ENCODE peak calls at places on chromosomes 11 and 22, in four cellular contexts. V is AG04450, J is fibroblast of pulmonary artery, R is PC-9. Z is an unnamed sample.

GRCh38 chr11:113382121-113382520 is 5.5 kb upstream of the ANKK1 start:
- DNase-seq in V (no peak), J (no peak), R (no peak), Z (no peak)

GRCh38 chr11:118095493-118095892 is 8.7 kb upstream of the SMIM35 start:
- DNase-seq in V (no peak), J (no peak), R (peak; percentile 35), Z (no peak)

GRCh38 chr11:121476379-121477032 is 23.7 kb upstream of the SORL1-AS1 start:
- DNase-seq in V (no peak), J (no peak), R (peak; percentile 58), Z (no peak)

GRCh38 chr11:2581931-2582435 is 117.8 kb downstream of the KCNQ1OT1 start:
- DNase-seq in V (no peak), J (no peak), R (no peak), Z (no peak)

GRCh38 chr11:86484795-86485166 is 110.1 kb downstream of the CCDC81 start:
- DNase-seq in V (no peak), J (no peak), R (no peak), Z (no peak)

GRCh38 chr11:65489061-65489705 is 9.7 kb upstream of the MALAT1 start:
- DNase-seq in V (no peak), J (peak; percentile 87), R (peak; percentile 64), Z (no peak)

GRCh38 chr22:20268350-20269012 is 363 bp upstream of the RTN4R start:
- DNase-seq in V (no peak), J (peak; percentile 35), R (no peak), Z (peak; percentile 44)

GRCh38 chr22:48902001-48902869 is 925.4 kb downstream of the BRD1 start:
- DNase-seq in V (no peak), J (no peak), R (no peak), Z (no peak)

GRCh38 chr11:12598330-12599256 is 75.6 kb upstream of the TEAD1 start:
- DNase-seq in V (no peak), J (peak; percentile 24), R (no peak), Z (no peak)

GRCh38 chr11:10304495-10305261 is at the start of gene ADM:
- DNase-seq in V (peak; percentile 90), J (peak; percentile 94), R (peak; percentile 78), Z (peak; percentile 58)

GRCh38 chr11:93648168-93648567 is 13.3 kb upstream of the CEP295 start:
- DNase-seq in V (no peak), J (peak; percentile 39), R (no peak), Z (peak; percentile 46)

GRCh38 chr22:42813501-42813900 is 43.6 kb downstream of the ARFGAP3 start:
- DNase-seq in V (no peak), J (no peak), R (no peak), Z (no peak)

GRCh38 chr11:93054881-93055280 is 85.4 kb downstream of the MTNR1B start:
- DNase-seq in V (peak; percentile 91), J (peak; percentile 89), R (peak; percentile 92), Z (peak; percentile 38)

GRCh38 chr22:33913188-33913587 is 7.1 kb downstream of the LARGE1 start:
- DNase-seq in V (no peak), J (no peak), R (no peak), Z (no peak)

GRCh38 chr11:69411257-69411924 is 70.1 kb upstream of the LINC01488 start:
- DNase-seq in V (no peak), J (no peak), R (no peak), Z (no peak)

GRCh38 chr11:96391698-96392307 is 2.0 kb downstream of the JRKL start:
- DNase-seq in V (no peak), J (peak; percentile 7), R (no peak), Z (no peak)

GRCh38 chr11:116062129-116062525 is 557.9 kb upstream of the CADM1 start:
- DNase-seq in V (no peak), J (no peak), R (no peak), Z (no peak)

GRCh38 chr11:131987703-131988102 is 617.3 kb downstream of the NTM start:
- DNase-seq in V (no peak), J (no peak), R (no peak), Z (no peak)

GRCh38 chr11:111310723-111311122 is 12.4 kb downstream of the POU2AF3 start:
- DNase-seq in V (no peak), J (no peak), R (no peak), Z (no peak)

GRCh38 chr11:32781721-32782120 is 12.7 kb downstream of the CCDC73 start:
- DNase-seq in V (no peak), J (no peak), R (no peak), Z (no peak)

GRCh38 chr22:38873469-38874411 is 1.7 kb upstream of the CBX6 start:
- DNase-seq in V (no peak), J (no peak), R (peak; percentile 99), Z (peak; percentile 87)

GRCh38 chr11:60970369-60970774 is 1.1 kb upstream of the CD6 start:
- DNase-seq in V (no peak), J (peak; percentile 48), R (no peak), Z (peak; percentile 77)

GRCh38 chr11:78228467-78228866 is 39.7 kb downstream of the USP35 start:
- DNase-seq in V (peak; percentile 15), J (peak; percentile 75), R (peak; percentile 64), Z (peak; percentile 80)

GRCh38 chr22:31618057-31618456 is 44.0 kb downstream of the PISD start:
- DNase-seq in V (no peak), J (no peak), R (no peak), Z (no peak)

GRCh38 chr11:10351768-10352641 is 47.1 kb downstream of the ADM start:
- DNase-seq in V (peak; percentile 80), J (peak; percentile 92), R (peak; percentile 92), Z (no peak)

GRCh38 chr11:6472934-6473333 is 807 bp downstream of the TRIM3 start:
- DNase-seq in V (no peak), J (no peak), R (no peak), Z (no peak)

GRCh38 chr22:43017525-43018290 is 2.8 kb upstream of the PACSIN2 start:
- DNase-seq in V (no peak), J (no peak), R (no peak), Z (no peak)

GRCh38 chr22:42811510-42811909 is 45.6 kb downstream of the ARFGAP3 start:
- DNase-seq in V (no peak), J (no peak), R (no peak), Z (no peak)

GRCh38 chr22:30694171-30694637 is 470 bp upstream of the OSBP2 start:
- DNase-seq in V (peak; percentile 2), J (no peak), R (peak; percentile 59), Z (peak; percentile 62)

GRCh38 chr22:23088199-23088604 is 17.9 kb downstream of the GNAZ start:
- DNase-seq in V (no peak), J (no peak), R (no peak), Z (no peak)

GRCh38 chr22:23085351-23085671 is 15.0 kb downstream of the GNAZ start:
- DNase-seq in V (no peak), J (no peak), R (no peak), Z (no peak)

GRCh38 chr22:23085785-23086184 is 15.5 kb downstream of the GNAZ start:
- DNase-seq in V (no peak), J (no peak), R (no peak), Z (no peak)

GRCh38 chr22:23086263-23086662 is 15.9 kb downstream of the GNAZ start:
- DNase-seq in V (no peak), J (no peak), R (no peak), Z (no peak)

GRCh38 chr22:23086787-23087186 is 16.5 kb downstream of the GNAZ start:
- DNase-seq in V (no peak), J (no peak), R (no peak), Z (no peak)
- TF ChIP-seq CTCF in V (no peak), J (no peak), R (no peak), Z (no peak)

GRCh38 chr22:29481265-29482000 is 1.4 kb downstream of the NEFH start:
- DNase-seq in V (no peak), J (peak; percentile 16), R (no peak), Z (no peak)
- H3K4me3 ChIP-seq in V (peak overlapping the region; percentile 41), J (peak overlapping the region; percentile 40), R (peak overlapping the region; percentile 50), Z (no peak overlapping the region)

GRCh38 chr22:27823221-27823620 is 21.7 kb upstream of the MN1 start:
- DNase-seq in V (no peak), J (no peak), R (no peak), Z (no peak)

GRCh38 chr22:27820896-27821866 is 19.6 kb upstream of the MN1 start:
- DNase-seq in V (no peak), J (no peak), R (no peak), Z (no peak)

GRCh38 chr22:27828214-27828587 is 26.6 kb upstream of the MN1 start:
- DNase-seq in V (no peak), J (no peak), R (no peak), Z (no peak)

GRCh38 chr22:27827586-27828213 is 26.1 kb upstream of the MN1 start:
- DNase-seq in V (no peak), J (no peak), R (no peak), Z (no peak)

GRCh38 chr22:27825174-27825573 is 23.6 kb upstream of the MN1 start:
- DNase-seq in V (no peak), J (no peak), R (no peak), Z (peak; percentile 26)
- TF ChIP-seq CTCF in V (no peak), J (peak; percentile 24), R (peak; percentile 56), Z (peak; percentile 33)

DNA sequence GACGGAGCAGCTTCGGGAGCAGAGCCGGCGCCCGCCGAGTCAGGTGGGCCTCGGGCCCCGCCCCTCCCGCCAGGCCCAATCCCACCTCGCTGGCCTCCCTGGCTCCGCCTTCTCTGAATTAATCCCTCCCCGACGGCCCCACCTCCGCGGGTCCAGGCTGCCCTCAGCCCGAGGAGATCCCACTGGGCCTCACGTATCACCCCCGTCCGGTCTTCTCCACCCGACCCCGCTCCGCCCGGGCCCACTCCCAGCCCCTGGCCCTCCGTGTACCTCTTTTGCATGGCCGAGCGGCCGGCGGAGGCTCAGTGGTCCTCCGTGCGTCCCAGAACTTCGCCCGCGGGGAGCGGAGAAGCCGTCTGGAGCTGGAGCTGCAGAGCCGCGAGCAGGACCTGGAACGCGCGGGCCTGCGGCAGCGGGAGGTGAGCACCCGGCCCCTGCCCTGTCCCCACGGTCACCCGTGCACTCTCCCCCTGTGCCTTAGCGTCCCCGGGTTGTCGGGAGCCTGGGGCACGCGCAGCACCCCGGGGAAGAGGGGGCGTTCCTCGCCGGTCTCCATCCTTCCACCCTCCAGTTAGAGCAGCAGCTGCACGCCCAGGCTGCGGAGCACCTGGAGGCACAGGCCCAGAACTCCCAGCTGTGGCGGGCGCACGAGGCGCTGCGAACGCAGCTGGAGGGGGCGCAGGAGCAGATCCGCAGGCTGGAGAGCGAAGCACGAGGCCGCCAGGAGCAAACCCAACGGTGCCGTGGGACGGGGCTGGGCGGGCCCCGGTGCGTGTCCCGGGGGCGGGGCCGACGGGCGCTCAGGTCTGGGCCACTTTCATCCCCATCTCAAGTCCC is 2.2 kb upstream of the CD151 start:
- DNase-seq in V (no peak), J (peak; percentile 57), R (no peak), Z (peak; percentile 66)
- H3K4me3 ChIP-seq in V (peak overlapping the region; percentile 34), J (peak overlapping the region; percentile 30), R (no peak overlapping the region), Z (peak overlapping the region; percentile 16)

Z was measured in GM12865.